ENCODE peak calls at places on chromosome 5, in eight cellular contexts. J, I, V, B, F, W, M and D are unnamed samples.

GRCh38 chr5:94849324-94849723 is 230.9 kb downstream of the SLF1 start:
- DNase-seq in J (no peak), M (no peak), F (no peak), W (no peak), B (no peak), V (no peak), I (no peak), D (no peak)

GRCh38 chr5:157989296-157989695 is 130.4 kb upstream of the CLINT1 start:
- DNase-seq in B (no peak), F (no peak), M (no peak), W (no peak), J (no peak), I (no peak), V (no peak), D (no peak)

GRCh38 chr5:155023320-155023719 is 9.8 kb downstream of the KIF4B start:
- DNase-seq in I (no peak), B (no peak), M (no peak), J (no peak), V (no peak), F (no peak), W (no peak), D (no peak)

GRCh38 chr5:96967400-96967799 is 31.5 kb downstream of the LNPEP start:
- DNase-seq in M (no peak), J (no peak), I (no peak), V (no peak), F (no peak), W (no peak), B (no peak), D (no peak)

GRCh38 chr5:124456244-124456643 is 290.2 kb downstream of the ZNF608 start:
- DNase-seq in I (no peak), W (no peak), V (no peak), F (no peak), J (no peak), M (no peak), B (no peak), D (no peak)

GRCh38 chr5:85647349-85648127 is 970.2 kb upstream of the COX7C start:
- DNase-seq in I (no peak), F (no peak), J (no peak), V (no peak), W (peak), M (no peak), B (no peak), D (no peak)

GRCh38 chr5:180820788-180821321 is 18.2 kb upstream of the MGAT1 start:
- DNase-seq in F (no peak), M (no peak), W (no peak), I (no peak), V (no peak), B (no peak), J (no peak), D (peak)

GRCh38 chr5:133398646-133399081 is 213.7 kb downstream of the FSTL4 start:
- DNase-seq in W (no peak), M (no peak), B (no peak), J (no peak), I (no peak), F (peak), V (no peak), D (no peak)

GRCh38 chr5:9927106-9927505 is 297.0 kb upstream of the TAS2R1 start:
- DNase-seq in F (no peak), I (no peak), M (no peak), V (no peak), J (no peak), W (no peak), B (no peak), D (no peak)

GRCh38 chr5:122310886-122311285 is 1.2 kb upstream of the SNCAIP start:
- DNase-seq in W (no peak), J (no peak), I (no peak), F (no peak), M (no peak), B (no peak), V (no peak), D (no peak)

GRCh38 chr5:138706655-138707480 is 46.4 kb upstream of the CTNNA1 start:
- DNase-seq in I (no peak), V (no peak), F (no peak), M (no peak), W (no peak), B (no peak), J (no peak), D (no peak)

GRCh38 chr5:28750236-28750635 is 1711.8 kb upstream of the CDH9 start:
- DNase-seq in V (no peak), M (no peak), F (no peak), W (no peak), J (no peak), I (no peak), B (no peak), D (no peak)

GRCh38 chr5:103461223-103461622 is 101.4 kb downstream of the NUDT12 start:
- DNase-seq in J (no peak), M (peak), F (no peak), W (no peak), V (no peak), B (no peak), I (no peak), D (no peak)

GRCh38 chr5:145161384-145161783 is 673.8 kb downstream of the PRELID2 start:
- DNase-seq in J (no peak), B (no peak), V (no peak), I (no peak), W (no peak), M (no peak), F (no peak), D (no peak)

GRCh38 chr5:55176176-55176818 is 3.3 kb upstream of the CDC20B start:
- DNase-seq in I (no peak), B (peak), V (peak), M (no peak), F (no peak), W (peak), J (peak), D (peak)

GRCh38 chr5:96870094-96871021 is 5.9 kb upstream of the ERAP2 start:
- DNase-seq in M (no peak), V (no peak), B (no peak), F (no peak), I (no peak), W (no peak), J (no peak), D (no peak)

GRCh38 chr5:50836356-50836755 is 169.9 kb downstream of the PARP8 start:
- DNase-seq in V (no peak), I (no peak), B (no peak), F (no peak), J (no peak), W (no peak), M (no peak), D (no peak)

GRCh38 chr5:113043491-113043931 is 66.9 kb downstream of the DCP2 start:
- DNase-seq in F (no peak), I (no peak), J (no peak), M (no peak), W (peak), B (no peak), V (no peak), D (no peak)

GRCh38 chr5:72328172-72328571 is 8.0 kb downstream of the PTCD2 start:
- DNase-seq in B (peak), F (no peak), M (no peak), V (no peak), W (no peak), I (no peak), J (no peak), D (no peak)

GRCh38 chr5:37771203-37771611 is 68.6 kb downstream of the GDNF start:
- DNase-seq in M (no peak), J (no peak), W (no peak), F (no peak), V (peak), I (peak), B (no peak), D (no peak)
- H3K4me3 ChIP-seq in M (no peak), J (no peak), W (no peak), F (no peak), V (no peak), I (no peak), B (no peak), D (no peak)

GRCh38 chr5:141564216-141564692 is 54.5 kb downstream of the DIAPH1 start:
- DNase-seq in J (no peak), F (no peak), I (peak), M (peak), V (peak), W (peak), B (peak), D (peak)
- TF ChIP-seq POLR2AphosphoS5 in J (no peak), F (peak), I (peak), M (peak), V (no peak), W (peak), B (peak), D (no peak)

DNA sequence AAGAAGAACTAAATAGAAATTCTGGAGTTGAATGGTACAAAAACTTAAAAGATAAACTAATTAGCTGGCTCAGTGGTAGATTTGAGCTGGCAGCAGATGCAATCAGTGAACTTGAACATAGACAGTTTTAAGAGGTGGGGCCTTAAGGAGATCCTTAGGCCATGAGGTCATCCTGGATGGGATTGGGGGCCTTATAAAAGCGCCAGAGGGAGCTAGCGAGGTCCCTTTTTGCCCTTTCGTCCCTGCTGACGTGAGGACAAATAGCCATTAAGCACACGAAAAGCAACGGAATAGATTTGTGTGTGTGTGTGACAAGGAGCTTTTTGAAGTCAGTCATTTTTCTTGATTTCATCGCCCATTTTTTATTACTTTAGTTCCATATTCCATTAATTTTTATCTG is 83.3 kb downstream of the ZNF354C start:
- DNase-seq in I (no peak), M (peak), B (no peak), V (no peak), J (no peak), W (peak), F (no peak), D (no peak)
- TF ChIP-seq CTCF in I (no peak), M (peak), B (no peak), V (no peak), J (no peak), W (peak), F (no peak), D (no peak)

DNA sequence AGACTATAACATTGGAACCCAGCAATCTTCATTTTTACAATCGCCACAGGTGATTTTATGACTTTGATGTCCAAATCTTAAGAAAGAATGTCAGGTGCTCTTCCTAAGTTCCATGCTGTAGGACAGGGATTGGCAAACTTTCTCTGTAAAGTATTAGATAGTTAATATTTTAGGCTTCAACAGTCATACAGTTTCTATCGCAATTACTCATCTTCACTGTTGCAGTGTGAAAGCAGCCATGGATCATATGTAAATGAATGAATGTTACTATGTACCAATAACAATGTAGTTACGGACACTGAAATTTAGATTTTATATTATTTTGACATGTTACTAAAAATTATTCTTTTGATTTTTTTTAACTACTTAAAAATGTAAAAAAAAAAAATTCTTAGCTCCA is 169.7 kb downstream of the DTWD2 start:
- DNase-seq in B (no peak), I (no peak), W (no peak), V (no peak), J (no peak), M (no peak), F (no peak), D (no peak)
- H3K4me3 ChIP-seq in B (no peak), I (no peak), W (no peak), V (no peak), J (no peak), M (no peak), F (no peak), D (no peak)

GRCh38 chr5:100595812-100596173 is 60.6 kb downstream of the FAM174A start:
- DNase-seq in I (no peak), B (no peak), W (no peak), V (no peak), J (no peak), M (no peak), F (no peak), D (no peak)

GRCh38 chr5:100600289-100600994 is 65.3 kb downstream of the FAM174A start:
- DNase-seq in V (peak), J (no peak), B (no peak), M (no peak), I (no peak), F (no peak), W (no peak), D (no peak)

GRCh38 chr5:100590867-100591266 is 55.7 kb downstream of the FAM174A start:
- DNase-seq in V (no peak), B (no peak), M (no peak), J (no peak), F (no peak), I (no peak), W (no peak), D (no peak)

DNA sequence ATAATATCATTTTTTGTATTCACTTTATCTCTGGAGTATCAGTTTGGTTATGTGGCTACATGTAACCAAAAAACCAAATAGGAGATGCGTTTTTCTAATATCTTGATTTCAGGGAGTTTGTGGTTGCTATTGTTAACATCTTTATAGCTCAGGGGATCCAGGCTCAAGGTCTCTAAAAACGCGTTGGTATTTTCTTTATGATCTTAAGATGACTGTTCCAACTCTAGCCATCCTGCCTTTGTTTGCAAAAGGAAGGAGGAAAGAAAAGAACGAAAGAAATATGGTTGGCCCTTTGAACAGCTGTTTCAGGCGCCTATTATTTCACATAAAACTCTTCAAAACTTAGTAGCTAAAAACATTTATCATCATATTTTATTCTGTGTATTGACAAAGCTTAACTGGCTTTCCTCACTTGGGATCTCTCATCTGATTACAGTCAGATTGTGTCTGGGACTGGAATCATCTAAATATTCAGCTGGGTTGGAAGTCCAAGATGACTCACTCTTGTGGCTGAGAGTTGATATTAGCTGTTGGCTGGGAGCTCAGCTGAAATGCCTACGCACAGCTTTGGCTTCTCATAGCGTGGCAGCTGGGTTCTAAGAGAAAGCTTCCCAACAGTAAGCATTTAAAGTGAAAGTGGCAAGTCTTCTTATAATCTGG is 60.1 kb downstream of the FAM174A start:
- DNase-seq in M (no peak), F (no peak), B (peak), V (no peak), I (no peak), J (no peak), W (no peak), D (peak)
- TF ChIP-seq POLR2AphosphoS5 in M (no peak), F (no peak), B (no peak), V (no peak), I (no peak), J (no peak), W (no peak), D (no peak)